ENCODE peak calls at places on chromosome 22, in six cellular contexts. H, G, F, P, U and O are unnamed samples.

GRCh38 chr22:21687685-21688259 is 22.0 kb downstream of the PPIL2 start:
- DNase-seq in F (peak), P (no peak), U (no peak), G (no peak), H (no peak), O (no peak)

GRCh38 chr22:19122752-19123492 is 710 bp upstream of the DGCR2 start:
- DNase-seq in H (no peak), P (peak), F (no peak), U (no peak), G (peak), O (no peak)

GRCh38 chr22:49925525-49926128 is 7.2 kb downstream of the CRELD2 start:
- DNase-seq in H (no peak), P (no peak), F (no peak), G (no peak), U (no peak), O (no peak)

GRCh38 chr22:36797988-36798670 is 18.7 kb downstream of the PVALB start:
- DNase-seq in F (no peak), G (no peak), U (no peak), P (no peak), H (no peak), O (no peak)

GRCh38 chr22:25741692-25742626 is at the start of gene MYO18B:
- DNase-seq in P (no peak), G (peak), H (no peak), F (peak), U (peak), O (no peak)

GRCh38 chr22:18975434-18976196 is 39.5 kb upstream of the PRODH start:
- DNase-seq in G (no peak), H (no peak), P (no peak), U (no peak), F (peak), O (no peak)

GRCh38 chr22:43262990-43263644 is 76.2 kb upstream of the TTLL12 start:
- DNase-seq in G (no peak), U (no peak), P (peak), F (no peak), H (peak), O (no peak)

GRCh38 chr22:30254307-30254706 is 7.7 kb upstream of the LIF start:
- DNase-seq in G (no peak), H (no peak), F (no peak), P (no peak), U (no peak), O (no peak)

GRCh38 chr22:48483764-48484528 is 1343.7 kb downstream of the BRD1 start:
- DNase-seq in H (no peak), F (no peak), P (no peak), G (no peak), U (no peak), O (no peak)

GRCh38 chr22:46293591-46294260 is 2.9 kb upstream of the GTSE1 start:
- DNase-seq in G (no peak), F (peak), U (peak), H (no peak), P (no peak), O (no peak)

GRCh38 chr22:29511126-29511854 is 31.3 kb downstream of the NEFH start:
- DNase-seq in U (peak), G (no peak), F (no peak), H (no peak), P (no peak), O (no peak)

GRCh38 chr22:44309137-44309536 is 3.6 kb downstream of the SHISAL1 start:
- DNase-seq in F (peak), U (peak), G (no peak), H (peak), P (no peak), O (no peak)

GRCh38 chr22:26667140-26667539 is 9.8 kb downstream of the MIAT start:
- DNase-seq in F (no peak), G (no peak), H (no peak), P (no peak), U (no peak), O (no peak)